ENCODE peak calls at places on chromosomes 3 and 15, in eight cellular contexts. Q is left ventricle myocardium inferior; N is left kidney; R is H7; Y is NB4; P is Right ventricle myocardium inferior; V is CD4-positive, alpha-beta T cell; I is NCI-H526 treated with DMSO at 0.1 percent for 48 hours. H is an unnamed sample.

GRCh38 chr3:129211772-129212171 is 28.1 kb upstream of the CNBP start:
- DNase-seq in V (no peak), R (no peak), Q (peak), N (peak), Y (no peak), I (no peak), P (peak), H (no peak)

GRCh38 chr3:64668582-64669510 is 19.0 kb downstream of the ADAMTS9 start:
- DNase-seq in V (no peak), I (no peak), Y (no peak), Q (no peak), R (no peak), P (no peak), N (no peak), H (no peak)

GRCh38 chr15:88246666-88247446 is 9.7 kb downstream of the NTRK3 start:
- DNase-seq in P (peak), N (peak), R (peak), Q (peak), I (peak), V (peak), Y (peak), H (peak)

GRCh38 chr15:34055868-34056595 is 17.0 kb upstream of the AVEN start:
- DNase-seq in Y (no peak), I (no peak), N (no peak), R (no peak), Q (no peak), V (no peak), P (no peak), H (no peak)

GRCh38 chr3:169020371-169020770 is 643.1 kb downstream of the MECOM start:
- DNase-seq in P (no peak), Y (no peak), Q (no peak), V (no peak), R (no peak), I (no peak), N (no peak), H (no peak)

GRCh38 chr15:68404056-68404798 is 27.7 kb downstream of the ITGA11 start:
- DNase-seq in Q (no peak), Y (no peak), V (no peak), R (no peak), I (no peak), N (no peak), P (no peak), H (no peak)

GRCh38 chr3:49805367-49805782 is 2.3 kb downstream of the INKA1 start:
- DNase-seq in N (peak), R (no peak), Y (peak), Q (peak), P (peak), V (no peak), I (peak), H (no peak)

GRCh38 chr3:124260206-124260915 is 268.4 kb upstream of the ROPN1 start:
- DNase-seq in I (no peak), N (no peak), Q (peak), R (no peak), Y (peak), V (no peak), P (no peak), H (no peak)

GRCh38 chr15:81157195-81157938 is 23.3 kb downstream of the CFAP161 start:
- DNase-seq in P (no peak), V (no peak), R (no peak), Y (no peak), N (no peak), Q (no peak), I (no peak), H (no peak)

GRCh38 chr3:23761440-23761896 is 44.3 kb upstream of the UBE2E1 start:
- DNase-seq in P (no peak), N (peak), V (no peak), Y (peak), Q (no peak), I (no peak), R (peak), H (no peak)

GRCh38 chr15:56917652-56918045 is 795 bp upstream of the TCF12 start:
- DNase-seq in Y (no peak), R (no peak), P (no peak), Q (no peak), N (no peak), I (no peak), V (no peak), H (peak)

GRCh38 chr3:114668099-114668498 is 374.3 kb downstream of the TIGIT start:
- DNase-seq in V (no peak), R (no peak), N (no peak), Q (no peak), I (no peak), P (no peak), Y (no peak), H (no peak)

GRCh38 chr15:32020158-32020557 is 10.2 kb upstream of the CHRNA7 start:
- DNase-seq in P (no peak), R (no peak), N (no peak), V (no peak), Q (no peak), Y (no peak), I (no peak), H (no peak)

GRCh38 chr3:150069158-150069536 is 98.5 kb upstream of the PFN2 start:
- DNase-seq in P (no peak), N (no peak), R (no peak), Y (no peak), Q (no peak), V (no peak), I (no peak), H (no peak)

GRCh38 chr3:101809178-101810022 is 30.4 kb downstream of the NXPE3 start:
- DNase-seq in I (no peak), P (no peak), N (peak), Q (no peak), Y (peak), V (peak), R (peak), H (no peak)

GRCh38 chr3:33317963-33318708 is 40.9 kb downstream of the FBXL2 start:
- DNase-seq in I (no peak), Q (no peak), V (no peak), N (no peak), R (no peak), P (no peak), Y (peak), H (no peak)

GRCh38 chr3:47984089-47984759 is 32.0 kb downstream of the MAP4 start:
- DNase-seq in R (no peak), V (no peak), N (no peak), P (no peak), Q (no peak), Y (no peak), I (no peak), H (no peak)

GRCh38 chr15:38238311-38238710 is 14.3 kb upstream of the SPRED1 start:
- DNase-seq in N (no peak), I (no peak), R (no peak), V (no peak), Q (no peak), Y (no peak), P (no peak), H (no peak)

GRCh38 chr15:85718271-85718971 is 76.3 kb downstream of the KLHL25 start:
- DNase-seq in P (no peak), R (no peak), Q (no peak), V (no peak), I (no peak), N (peak), Y (no peak), H (no peak)

GRCh38 chr3:88019024-88019423 is 39.8 kb downstream of the CGGBP1 start:
- DNase-seq in R (no peak), Y (no peak), I (peak), P (no peak), Q (no peak), N (no peak), V (no peak), H (no peak)

GRCh38 chr15:39920510-39921273 is 626 bp upstream of the GPR176 start:
- DNase-seq in I (peak), Y (no peak), Q (peak), R (peak), N (peak), P (peak), V (peak), H (peak)

GRCh38 chr15:52183562-52184173 is 7.5 kb downstream of the GNB5 start:
- DNase-seq in N (peak), Q (no peak), V (no peak), P (no peak), R (peak), Y (peak), I (peak), H (no peak)

GRCh38 chr3:125496701-125497100 is 23.3 kb downstream of the SNX4 start:
- DNase-seq in P (no peak), Y (no peak), N (no peak), V (no peak), Q (no peak), R (no peak), I (no peak), H (no peak)

GRCh38 chr3:154678271-154678670 is 248.3 kb upstream of the GPR149 start:
- DNase-seq in I (no peak), V (no peak), R (no peak), N (no peak), Q (no peak), P (no peak), Y (no peak), H (no peak)

GRCh38 chr3:164927728-164928127 is 150.6 kb downstream of the SI start:
- DNase-seq in Y (no peak), I (no peak), V (no peak), R (no peak), P (no peak), Q (no peak), N (no peak), H (no peak)

GRCh38 chr3:49703443-49703927 is 14.1 kb downstream of the RNF123 start:
- DNase-seq in Y (peak), P (peak), Q (peak), V (peak), N (peak), R (peak), I (peak), H (peak)

GRCh38 chr3:105505167-105505566 is 138.5 kb downstream of the ALCAM start:
- DNase-seq in I (no peak), P (no peak), V (no peak), Y (peak), N (no peak), Q (no peak), R (no peak), H (no peak)

GRCh38 chr3:180295811-180296210 is 259.1 kb upstream of the PEX5L start:
- DNase-seq in I (no peak), R (no peak), Q (no peak), P (no peak), V (no peak), N (no peak), Y (no peak), H (no peak)

GRCh38 chr3:10623578-10624275 is 118.3 kb upstream of the ATP2B2 start:
- DNase-seq in Q (no peak), R (no peak), P (no peak), V (no peak), Y (peak), N (no peak), I (no peak), H (no peak)

GRCh38 chr15:64753419-64754185 is 21.8 kb downstream of the RBPMS2 start:
- DNase-seq in V (no peak), Q (no peak), P (no peak), R (no peak), I (no peak), Y (no peak), N (no peak), H (no peak)

GRCh38 chr3:107969525-107969924 is 121.3 kb downstream of the CD47 start:
- DNase-seq in R (no peak), V (no peak), I (no peak), Y (no peak), P (no peak), N (no peak), Q (no peak), H (no peak)

GRCh38 chr3:114293846-114294245 is at the start of gene TIGIT:
- DNase-seq in V (no peak), P (no peak), I (no peak), N (no peak), Q (no peak), R (no peak), Y (no peak), H (no peak)

GRCh38 chr3:170470063-170471006 is 51.7 kb downstream of the CLDN11 start:
- DNase-seq in Q (no peak), R (no peak), P (no peak), Y (no peak), N (no peak), V (no peak), I (peak), H (no peak)

GRCh38 chr15:35088329-35088728 is 3.2 kb upstream of the NANOGP8 start:
- DNase-seq in P (no peak), Y (no peak), N (no peak), R (no peak), Q (no peak), V (no peak), I (no peak), H (no peak)

GRCh38 chr3:62252614-62253147 is 120.7 kb downstream of the FEZF2 start:
- DNase-seq in Q (no peak), R (no peak), Y (no peak), I (peak), P (no peak), N (no peak), V (no peak), H (no peak)

GRCh38 chr3:24726423-24726822 is 231.8 kb upstream of the THRB start:
- DNase-seq in R (no peak), Q (no peak), P (no peak), Y (no peak), I (no peak), V (no peak), N (no peak), H (no peak)

GRCh38 chr3:131547585-131547984 is 44.8 kb upstream of the MRPL3 start:
- DNase-seq in R (no peak), N (no peak), Q (no peak), V (no peak), P (no peak), I (no peak), Y (no peak), H (no peak)